ENCODE peak calls at places on chromosomes 16 and 17, in seven cellular contexts. One of them, this sample, is unnamed.

GRCh38 chr17:297758-298157 is 54.8 kb downstream of the RPH3AL start:
- DNase-seq in neural progenitor cell: no peak
- DNase-seq in thoracic aorta: no peak
- DNase-seq in OCI-LY7: no peak
- DNase-seq in esophagus squamous epithelium: no peak
- DNase-seq in RWPE1: no peak
- DNase-seq in choroid plexus epithelial cell: no peak
- DNase-seq in this sample: no peak

GRCh38 chr16:73023320-73023719 is 24.6 kb downstream of the ZFHX3 start:
- DNase-seq in thoracic aorta: no peak
- DNase-seq in RWPE1: no peak
- DNase-seq in neural progenitor cell: no peak
- DNase-seq in esophagus squamous epithelium: no peak
- DNase-seq in choroid plexus epithelial cell: no peak
- DNase-seq in OCI-LY7: no peak
- DNase-seq in this sample: no peak

GRCh38 chr17:78359216-78359935 is 501 bp downstream of the SOCS3 start:
- DNase-seq in OCI-LY7: no peak
- DNase-seq in choroid plexus epithelial cell: peak
- DNase-seq in neural progenitor cell: peak
- DNase-seq in RWPE1: no peak
- DNase-seq in esophagus squamous epithelium: no peak
- DNase-seq in thoracic aorta: no peak
- DNase-seq in this sample: no peak

GRCh38 chr17:9258115-9259020 is 237.1 kb downstream of the NTN1 start:
- DNase-seq in neural progenitor cell: no peak
- DNase-seq in RWPE1: no peak
- DNase-seq in OCI-LY7: no peak
- DNase-seq in thoracic aorta: no peak
- DNase-seq in choroid plexus epithelial cell: no peak
- DNase-seq in esophagus squamous epithelium: no peak
- DNase-seq in this sample: no peak

GRCh38 chr16:3189869-3190268 is 1.9 kb downstream of the OR1F1 start:
- DNase-seq in neural progenitor cell: peak
- DNase-seq in RWPE1: no peak
- DNase-seq in thoracic aorta: no peak
- DNase-seq in OCI-LY7: no peak
- DNase-seq in esophagus squamous epithelium: no peak
- DNase-seq in choroid plexus epithelial cell: no peak
- DNase-seq in this sample: no peak

GRCh38 chr17:65261152-65261551 is 124.0 kb downstream of the RGS9 start:
- DNase-seq in RWPE1: no peak
- DNase-seq in choroid plexus epithelial cell: no peak
- DNase-seq in esophagus squamous epithelium: no peak
- DNase-seq in neural progenitor cell: no peak
- DNase-seq in OCI-LY7: no peak
- DNase-seq in thoracic aorta: no peak
- DNase-seq in this sample: no peak

GRCh38 chr17:76438906-76439305 is 14.0 kb downstream of the UBE2O start:
- DNase-seq in thoracic aorta: no peak
- DNase-seq in choroid plexus epithelial cell: peak
- DNase-seq in OCI-LY7: no peak
- DNase-seq in neural progenitor cell: no peak
- DNase-seq in esophagus squamous epithelium: no peak
- DNase-seq in RWPE1: no peak
- DNase-seq in this sample: no peak

GRCh38 chr17:44747566-44747965 is 11.2 kb upstream of the ADAM11 start:
- DNase-seq in RWPE1: no peak
- DNase-seq in choroid plexus epithelial cell: peak
- DNase-seq in thoracic aorta: no peak
- DNase-seq in esophagus squamous epithelium: no peak
- DNase-seq in OCI-LY7: no peak
- DNase-seq in neural progenitor cell: no peak
- DNase-seq in this sample: no peak

GRCh38 chr17:48825446-48826381 is 5.1 kb upstream of the CALCOCO2 start:
- DNase-seq in choroid plexus epithelial cell: no peak
- DNase-seq in esophagus squamous epithelium: no peak
- DNase-seq in RWPE1: no peak
- DNase-seq in neural progenitor cell: no peak
- DNase-seq in OCI-LY7: no peak
- DNase-seq in thoracic aorta: no peak
- DNase-seq in this sample: peak

GRCh38 chr16:1505073-1505844 is 12.1 kb downstream of the TELO2 start:
- DNase-seq in RWPE1: no peak
- DNase-seq in OCI-LY7: no peak
- DNase-seq in neural progenitor cell: no peak
- DNase-seq in choroid plexus epithelial cell: no peak
- DNase-seq in thoracic aorta: no peak
- DNase-seq in esophagus squamous epithelium: no peak
- DNase-seq in this sample: no peak

GRCh38 chr16:66856801-66857200 is 12.6 kb downstream of the CA7 start:
- DNase-seq in OCI-LY7: no peak
- DNase-seq in esophagus squamous epithelium: no peak
- DNase-seq in RWPE1: no peak
- DNase-seq in neural progenitor cell: no peak
- DNase-seq in choroid plexus epithelial cell: no peak
- DNase-seq in thoracic aorta: no peak
- DNase-seq in this sample: no peak

GRCh38 chr17:31392856-31393748 is 1.6 kb downstream of the RAB11FIP4 start:
- DNase-seq in OCI-LY7: no peak
- DNase-seq in RWPE1: no peak
- DNase-seq in neural progenitor cell: no peak
- DNase-seq in esophagus squamous epithelium: no peak
- DNase-seq in choroid plexus epithelial cell: no peak
- DNase-seq in thoracic aorta: no peak
- DNase-seq in this sample: no peak

GRCh38 chr17:49612721-49613120 is 37.0 kb downstream of the NXPH3 start:
- DNase-seq in esophagus squamous epithelium: no peak
- DNase-seq in choroid plexus epithelial cell: no peak
- DNase-seq in RWPE1: no peak
- DNase-seq in OCI-LY7: no peak
- DNase-seq in thoracic aorta: no peak
- DNase-seq in neural progenitor cell: no peak
- DNase-seq in this sample: no peak

GRCh38 chr16:89315791-89316581 is 98.5 kb downstream of the ZNF778 start:
- DNase-seq in neural progenitor cell: no peak
- DNase-seq in thoracic aorta: no peak
- DNase-seq in esophagus squamous epithelium: no peak
- DNase-seq in RWPE1: peak
- DNase-seq in OCI-LY7: peak
- DNase-seq in choroid plexus epithelial cell: peak
- DNase-seq in this sample: peak

GRCh38 chr17:48011405-48012150 is 26.0 kb downstream of the COPZ2 start:
- DNase-seq in neural progenitor cell: peak
- DNase-seq in RWPE1: peak
- DNase-seq in thoracic aorta: no peak
- DNase-seq in choroid plexus epithelial cell: peak
- DNase-seq in OCI-LY7: peak
- DNase-seq in esophagus squamous epithelium: no peak
- DNase-seq in this sample: peak

GRCh38 chr16:14289692-14290340 is 218.7 kb downstream of the MRTFB start:
- DNase-seq in RWPE1: peak
- DNase-seq in esophagus squamous epithelium: no peak
- DNase-seq in neural progenitor cell: peak
- DNase-seq in thoracic aorta: no peak
- DNase-seq in choroid plexus epithelial cell: peak
- DNase-seq in OCI-LY7: peak
- DNase-seq in this sample: no peak

GRCh38 chr16:84281077-84281476 is 13.6 kb upstream of the WFDC1 start:
- DNase-seq in choroid plexus epithelial cell: peak
- DNase-seq in esophagus squamous epithelium: no peak
- DNase-seq in OCI-LY7: peak
- DNase-seq in RWPE1: peak
- DNase-seq in thoracic aorta: no peak
- DNase-seq in neural progenitor cell: peak
- DNase-seq in this sample: peak

GRCh38 chr17:82396601-82397435 is 21.3 kb upstream of the HEXD start:
- DNase-seq in esophagus squamous epithelium: no peak
- DNase-seq in RWPE1: no peak
- DNase-seq in neural progenitor cell: no peak
- DNase-seq in thoracic aorta: no peak
- DNase-seq in OCI-LY7: no peak
- DNase-seq in choroid plexus epithelial cell: peak
- DNase-seq in this sample: peak

GRCh38 chr16:85755929-85756768 is 5.3 kb upstream of the C16orf74 start:
- DNase-seq in OCI-LY7: peak
- DNase-seq in RWPE1: no peak
- DNase-seq in choroid plexus epithelial cell: no peak
- DNase-seq in esophagus squamous epithelium: no peak
- DNase-seq in neural progenitor cell: no peak
- DNase-seq in thoracic aorta: no peak
- DNase-seq in this sample: no peak

GRCh38 chr17:50201226-50201854 is at the start of gene COL1A1:
- DNase-seq in esophagus squamous epithelium: no peak
- DNase-seq in neural progenitor cell: peak
- DNase-seq in choroid plexus epithelial cell: peak
- DNase-seq in RWPE1: no peak
- DNase-seq in OCI-LY7: no peak
- DNase-seq in thoracic aorta: peak
- DNase-seq in this sample: peak

GRCh38 chr16:23027386-23027785 is 121.9 kb downstream of the USP31 start:
- DNase-seq in esophagus squamous epithelium: no peak
- DNase-seq in thoracic aorta: no peak
- DNase-seq in neural progenitor cell: no peak
- DNase-seq in OCI-LY7: no peak
- DNase-seq in choroid plexus epithelial cell: no peak
- DNase-seq in RWPE1: no peak
- DNase-seq in this sample: no peak

GRCh38 chr16:69085032-69085695 is 20.3 kb upstream of the HAS3 start:
- DNase-seq in RWPE1: no peak
- DNase-seq in esophagus squamous epithelium: no peak
- DNase-seq in thoracic aorta: no peak
- DNase-seq in neural progenitor cell: no peak
- DNase-seq in choroid plexus epithelial cell: no peak
- DNase-seq in OCI-LY7: no peak
- DNase-seq in this sample: no peak

GRCh38 chr16:69084301-69084700 is 21.2 kb upstream of the HAS3 start:
- DNase-seq in RWPE1: no peak
- DNase-seq in esophagus squamous epithelium: no peak
- DNase-seq in OCI-LY7: no peak
- DNase-seq in thoracic aorta: no peak
- DNase-seq in choroid plexus epithelial cell: peak
- DNase-seq in neural progenitor cell: no peak
- DNase-seq in this sample: no peak

GRCh38 chr16:69088684-69089083 is 16.8 kb upstream of the HAS3 start:
- DNase-seq in esophagus squamous epithelium: no peak
- DNase-seq in OCI-LY7: no peak
- DNase-seq in RWPE1: no peak
- DNase-seq in neural progenitor cell: no peak
- DNase-seq in choroid plexus epithelial cell: no peak
- DNase-seq in thoracic aorta: no peak
- DNase-seq in this sample: no peak

GRCh38 chr16:69087161-69087581 is 18.3 kb upstream of the HAS3 start:
- DNase-seq in OCI-LY7: no peak
- DNase-seq in RWPE1: no peak
- DNase-seq in esophagus squamous epithelium: no peak
- DNase-seq in choroid plexus epithelial cell: no peak
- DNase-seq in neural progenitor cell: no peak
- DNase-seq in thoracic aorta: no peak
- DNase-seq in this sample: no peak

DNA sequence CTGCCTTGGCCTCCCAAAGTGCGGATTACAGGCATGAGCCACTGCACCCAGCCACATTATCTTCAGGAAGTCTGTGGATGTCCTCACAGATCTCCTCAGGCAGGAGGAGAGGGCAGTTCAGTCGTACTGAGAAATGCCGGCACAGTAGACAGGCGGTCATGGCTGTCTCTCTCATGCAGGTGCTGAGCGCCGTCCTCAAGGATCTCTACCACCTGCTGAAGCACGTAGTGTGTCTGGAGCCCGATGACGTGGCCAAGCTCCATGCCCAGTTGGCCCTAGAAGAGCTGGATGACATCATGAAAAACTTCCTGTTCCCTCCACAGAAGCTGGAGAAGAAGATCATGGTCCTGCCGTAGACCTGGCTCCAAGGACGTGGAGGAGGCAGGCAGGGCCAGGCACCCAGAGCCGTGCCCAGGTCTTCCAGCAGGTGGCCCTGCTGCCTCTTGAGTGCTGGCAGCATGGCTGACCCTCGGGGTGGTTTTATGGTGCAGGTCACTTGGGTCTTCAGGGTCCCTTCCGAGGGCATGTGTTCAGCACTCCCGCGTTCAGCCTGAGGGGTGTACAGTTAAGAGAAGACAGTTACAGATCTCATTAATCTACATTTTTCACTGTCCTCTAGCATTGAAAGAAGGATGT is 22.0 kb upstream of the HAS3 start:
- DNase-seq in OCI-LY7: no peak
- DNase-seq in choroid plexus epithelial cell: no peak
- DNase-seq in neural progenitor cell: no peak
- DNase-seq in esophagus squamous epithelium: no peak
- DNase-seq in thoracic aorta: no peak
- DNase-seq in RWPE1: no peak
- DNase-seq in this sample: no peak
- TF ChIP-seq CTCF in OCI-LY7: peak
- TF ChIP-seq CTCF in choroid plexus epithelial cell: no peak
- TF ChIP-seq CTCF in neural progenitor cell: peak
- TF ChIP-seq CTCF in esophagus squamous epithelium: no peak
- TF ChIP-seq CTCF in thoracic aorta: no peak
- TF ChIP-seq CTCF in RWPE1: no peak
- TF ChIP-seq CTCF in this sample: peak

GRCh38 chr17:66290097-66290722 is 12.2 kb upstream of the PRKCA start:
- DNase-seq in esophagus squamous epithelium: no peak
- DNase-seq in neural progenitor cell: no peak
- DNase-seq in choroid plexus epithelial cell: no peak
- DNase-seq in OCI-LY7: peak
- DNase-seq in thoracic aorta: no peak
- DNase-seq in RWPE1: no peak
- DNase-seq in this sample: no peak
- TF ChIP-seq CTCF in esophagus squamous epithelium: no peak
- TF ChIP-seq CTCF in neural progenitor cell: peak
- TF ChIP-seq CTCF in choroid plexus epithelial cell: peak
- TF ChIP-seq CTCF in OCI-LY7: peak
- TF ChIP-seq CTCF in thoracic aorta: no peak
- TF ChIP-seq CTCF in RWPE1: no peak
- TF ChIP-seq CTCF in this sample: peak

DNA sequence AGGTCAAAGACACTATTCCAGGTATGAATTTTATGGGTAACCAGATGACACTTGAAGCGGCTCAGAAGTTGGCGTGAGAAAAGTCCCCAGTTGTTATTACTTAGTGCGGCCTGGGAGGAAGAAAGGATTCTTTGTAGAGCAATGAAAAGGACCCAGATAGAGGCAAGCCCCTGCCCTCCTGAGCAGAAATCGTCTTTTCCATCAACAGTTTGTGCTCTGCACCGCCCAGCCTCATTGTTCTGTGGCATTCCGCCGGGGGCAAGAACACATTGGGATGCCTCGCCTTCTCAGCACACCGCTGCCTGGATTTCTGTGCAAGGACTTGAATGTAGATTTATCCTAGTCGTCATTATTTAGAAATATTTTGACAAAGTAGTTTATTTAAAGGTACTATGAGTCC is 32.7 kb upstream of the CRHR1 start:
- DNase-seq in choroid plexus epithelial cell: no peak
- DNase-seq in esophagus squamous epithelium: no peak
- DNase-seq in neural progenitor cell: peak
- DNase-seq in thoracic aorta: no peak
- DNase-seq in OCI-LY7: no peak
- DNase-seq in RWPE1: no peak
- DNase-seq in this sample: no peak
- TF ChIP-seq CTCF in choroid plexus epithelial cell: no peak
- TF ChIP-seq CTCF in esophagus squamous epithelium: no peak
- TF ChIP-seq CTCF in neural progenitor cell: no peak
- TF ChIP-seq CTCF in thoracic aorta: no peak
- TF ChIP-seq CTCF in OCI-LY7: no peak
- TF ChIP-seq CTCF in RWPE1: no peak
- TF ChIP-seq CTCF in this sample: no peak

GRCh38 chr16:53404959-53405358 is 29.3 kb upstream of the RBL2 start:
- DNase-seq in thoracic aorta: no peak
- DNase-seq in neural progenitor cell: no peak
- DNase-seq in esophagus squamous epithelium: no peak
- DNase-seq in choroid plexus epithelial cell: peak
- DNase-seq in OCI-LY7: no peak
- DNase-seq in RWPE1: no peak
- DNase-seq in this sample: no peak
- TF ChIP-seq CTCF in thoracic aorta: no peak
- TF ChIP-seq CTCF in neural progenitor cell: peak
- TF ChIP-seq CTCF in esophagus squamous epithelium: no peak
- TF ChIP-seq CTCF in choroid plexus epithelial cell: peak
- TF ChIP-seq CTCF in OCI-LY7: peak
- TF ChIP-seq CTCF in RWPE1: no peak
- TF ChIP-seq CTCF in this sample: peak

This sample was measured in HFFc6.